ENCODE peak calls at places on chromosomes 12 and 14, in six cellular contexts. H is AG09319; A is NCI-H187 treated with DMSO at 0.1 percent for 48 hours; Z is ELF-1; M is stimulated activated CD4-positive, alpha-beta T cell treated with anti-CD3 and anti-CD28 coated beads, Interleukin-15, amount 100 ng/mL, for 1 hour; G is neural crest cell. F is an unnamed sample.

GRCh38 chr12:123939716-123940626 is 32.7 kb downstream of the CCDC92 start:
- DNase-seq in H (no peak), Z (no peak), M (no peak), G (no peak), A (no peak), F (no peak)

GRCh38 chr14:88346048-88346639 is 23.1 kb upstream of the KCNK10 start:
- DNase-seq in Z (no peak), G (no peak), A (no peak), H (no peak), M (no peak), F (peak; percentile 8)

GRCh38 chr12:80116735-80117134 is 17.4 kb downstream of the OTOGL start:
- DNase-seq in M (no peak), A (no peak), H (no peak), Z (no peak), G (no peak), F (no peak)

GRCh38 chr14:32896979-32897723 is 41.5 kb upstream of the NPAS3 start:
- DNase-seq in G (no peak), M (no peak), A (no peak), H (peak; percentile 3), Z (no peak), F (peak; percentile 11)

GRCh38 chr12:47545938-47546609 is 159.8 kb downstream of the RPAP3 start:
- DNase-seq in G (no peak), H (no peak), M (no peak), Z (no peak), A (no peak), F (no peak)

GRCh38 chr14:92948647-92949046 is 25.7 kb downstream of the CHGA start:
- DNase-seq in A (no peak), M (no peak), Z (no peak), G (no peak), H (no peak), F (no peak)

GRCh38 chr12:132389066-132389465 is 59.7 kb upstream of the GALNT9 start:
- DNase-seq in H (no peak), Z (no peak), G (no peak), A (no peak), M (no peak), F (no peak)

GRCh38 chr14:100072783-100073346 is 7.6 kb downstream of the EVL start:
- DNase-seq in M (no peak), Z (no peak), G (no peak), H (no peak), A (no peak), F (no peak)

GRCh38 chr12:132429932-132430643 is 59.9 kb upstream of the FBRSL1 start:
- DNase-seq in A (peak; percentile 83), M (peak; percentile 19), H (no peak), Z (peak; percentile 58), G (no peak), F (no peak)

GRCh38 chr12:4482936-4483335 is 37.3 kb upstream of the FGF6 start:
- DNase-seq in Z (no peak), H (no peak), A (no peak), M (no peak), G (no peak), F (no peak)

GRCh38 chr12:6471992-6472366 is 1.5 kb upstream of the VAMP1 start:
- DNase-seq in Z (no peak), H (no peak), M (no peak), A (no peak), G (no peak), F (no peak)

GRCh38 chr14:60805881-60806569 is 71.5 kb downstream of the MNAT1 start:
- DNase-seq in M (no peak), A (no peak), Z (no peak), G (no peak), H (peak; percentile 39), F (peak; percentile 26)

GRCh38 chr14:102154121-102154520 is 14.4 kb downstream of the WDR20 start:
- DNase-seq in H (no peak), A (no peak), M (no peak), Z (no peak), G (no peak), F (no peak)

GRCh38 chr12:96047621-96048211 is 12.3 kb upstream of the LTA4H start:
- DNase-seq in G (no peak), M (no peak), A (peak; percentile 71), Z (no peak), H (peak; percentile 19), F (no peak)

GRCh38 chr12:65279387-65280112 is 1.1 kb downstream of the MSRB3 start:
- DNase-seq in Z (no peak), H (no peak), M (no peak), A (no peak), G (no peak), F (no peak)

GRCh38 chr14:55274760-55275159 is 3.5 kb downstream of the FBXO34 start:
- DNase-seq in M (no peak), G (no peak), H (no peak), Z (no peak), A (no peak), F (peak; percentile 16)

GRCh38 chr12:97650242-97650641 is 187.6 kb downstream of the RMST start:
- DNase-seq in M (no peak), A (no peak), Z (no peak), H (no peak), G (no peak), F (no peak)